ENCODE peak calls at places on chromosomes 4 and X, in six cellular contexts. J is AG04450, Y is endothelial cell of umbilical vein, H is GM23248, E is H9, X is RWPE1. U is an unnamed sample.

GRCh38 chr4:78325244-78326187 is 226.1 kb upstream of the ANXA3 start:
- DNase-seq in J (no peak), Y (no peak), H (peak; percentile 60), E (no peak), X (no peak), U (peak; percentile 3)

GRCh38 chr4:107647591-107647990 is 72.4 kb downstream of the PAPSS1 start:
- DNase-seq in J (no peak), Y (no peak), H (no peak), E (no peak), X (no peak), U (no peak)

GRCh38 chr4:76729991-76730390 is 168.0 kb downstream of the SOWAHB start:
- DNase-seq in J (no peak), Y (no peak), H (peak; percentile 58), E (no peak), X (no peak), U (no peak)

GRCh38 chr4:1967512-1968149 is 41.1 kb downstream of the NELFA start:
- DNase-seq in J (no peak), Y (peak; percentile 16), H (no peak), E (no peak), X (no peak), U (no peak)

GRCh38 chr4:15232725-15233597 is 194.9 kb upstream of the C1QTNF7 start:
- DNase-seq in J (peak; percentile 45), Y (peak; percentile 28), H (peak; percentile 68), E (no peak), X (no peak), U (no peak)

GRCh38 chr4:99630857-99631256 is 26.8 kb downstream of the C4orf54 start:
- DNase-seq in J (no peak), Y (no peak), H (no peak), E (no peak), X (no peak), U (no peak)

GRCh38 chrX:153032397-153033118 is 23.7 kb upstream of the PNMA3 start:
- DNase-seq in J (no peak), Y (peak; percentile 56), H (peak; percentile 74), E (peak; percentile 68), X (peak; percentile 53), U (peak; percentile 60)

GRCh38 chr4:111228874-111229273 is 606.0 kb upstream of the PITX2 start:
- DNase-seq in J (no peak), Y (peak; percentile 21), H (peak; percentile 71), E (no peak), X (no peak), U (no peak)

GRCh38 chr4:153465583-153465921 is 608 bp upstream of the TMEM131L start:
- DNase-seq in J (no peak), Y (peak; percentile 57), H (peak; percentile 75), E (no peak), X (peak; percentile 53), U (peak; percentile 57)

GRCh38 chr4:41505161-41505653 is 32.8 kb upstream of the LIMCH1 start:
- DNase-seq in J (no peak), Y (peak; percentile 30), H (peak; percentile 46), E (no peak), X (no peak), U (no peak)

GRCh38 chr4:8540072-8540471 is 40.1 kb upstream of the GPR78 start:
- DNase-seq in J (no peak), Y (no peak), H (no peak), E (no peak), X (no peak), U (no peak)

GRCh38 chr4:142777045-142777743 is 68.9 kb downstream of the INPP4B start:
- DNase-seq in J (no peak), Y (no peak), H (peak; percentile 7), E (no peak), X (no peak), U (no peak)

GRCh38 chr4:158444621-158445020 is 77.1 kb upstream of the RXFP1 start:
- DNase-seq in J (no peak), Y (no peak), H (peak; percentile 50), E (no peak), X (no peak), U (no peak)

GRCh38 chr4:83716874-83717273 is 181.0 kb downstream of the GPAT3 start:
- DNase-seq in J (no peak), Y (no peak), H (peak; percentile 33), E (no peak), X (no peak), U (no peak)

GRCh38 chr4:21507439-21507838 is 441.1 kb downstream of the KCNIP4 start:
- DNase-seq in J (no peak), Y (peak; percentile 36), H (peak; percentile 40), E (no peak), X (peak; percentile 3), U (peak; percentile 27)

GRCh38 chr4:3462790-3463415 is at the start of gene DOK7:
- DNase-seq in J (no peak), Y (no peak), H (peak; percentile 17), E (no peak), X (no peak), U (no peak)

GRCh38 chr4:3463556-3464348 is 646 bp downstream of the DOK7 start:
- DNase-seq in J (no peak), Y (no peak), H (no peak), E (no peak), X (no peak), U (no peak)

GRCh38 chr4:3462321-3462789 is 751 bp upstream of the DOK7 start:
- DNase-seq in J (no peak), Y (no peak), H (no peak), E (no peak), X (no peak), U (no peak)

GRCh38 chr4:3460926-3461325 is 2.2 kb upstream of the DOK7 start:
- DNase-seq in J (no peak), Y (no peak), H (no peak), E (no peak), X (no peak), U (no peak)

GRCh38 chr4:3461515-3462291 is 1.4 kb upstream of the DOK7 start:
- DNase-seq in J (no peak), Y (peak; percentile 12), H (no peak), E (no peak), X (peak; percentile 66), U (no peak)
- H3K27ac ChIP-seq in J (no peak overlapping the region), Y (no peak overlapping the region), H (no peak overlapping the region), E (no peak overlapping the region), X (peak overlapping the region; percentile 63), U (no peak overlapping the region)

GRCh38 chr4:20254517-20255250 is 3.0 kb downstream of the SLIT2 start:
- DNase-seq in J (no peak), Y (peak; percentile 57), H (peak; percentile 78), E (peak; percentile 44), X (no peak), U (peak; percentile 74)
- H3K27ac ChIP-seq in J (peak overlapping the region; percentile 25), Y (peak overlapping the region; percentile 40), H (peak overlapping the region; percentile 57), E (no peak overlapping the region), X (no peak overlapping the region), U (peak overlapping the region; percentile 69)

DNA sequence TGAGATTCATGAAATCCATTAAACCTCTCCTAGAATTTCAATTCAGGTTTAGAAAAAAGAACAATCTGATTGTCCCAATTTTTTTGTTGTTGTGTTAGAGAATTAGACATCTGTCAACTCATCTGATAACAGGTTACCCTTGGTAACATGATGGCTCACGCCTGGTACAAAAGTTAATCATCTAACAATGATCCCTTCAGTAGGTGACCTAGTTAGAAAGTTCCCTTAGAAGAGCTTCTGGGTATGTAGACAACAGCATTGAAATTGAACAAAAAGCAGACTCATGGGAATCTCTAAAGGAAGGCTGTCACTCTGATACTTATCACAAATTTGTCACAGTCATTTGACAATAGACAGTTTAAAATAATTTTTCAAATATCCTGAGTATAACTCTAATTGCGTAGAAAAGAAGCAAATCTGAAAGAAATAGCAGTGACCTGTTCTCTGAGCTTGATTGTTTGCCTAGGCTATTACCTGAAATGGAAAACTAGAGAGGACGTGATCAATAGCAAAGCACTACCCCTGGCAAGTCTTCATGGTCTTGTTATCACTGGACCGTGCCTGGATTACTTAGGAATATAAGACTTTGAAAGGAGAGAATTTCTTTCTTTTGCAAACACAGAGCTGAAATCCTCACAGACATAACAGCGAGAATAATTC is 880.4 kb upstream of the AGA start:
- DNase-seq in J (no peak), Y (no peak), H (no peak), E (no peak), X (no peak), U (no peak)
- H3K27ac ChIP-seq in J (no peak overlapping the region), Y (no peak overlapping the region), H (no peak overlapping the region), E (no peak overlapping the region), X (no peak overlapping the region), U (no peak overlapping the region)

DNA sequence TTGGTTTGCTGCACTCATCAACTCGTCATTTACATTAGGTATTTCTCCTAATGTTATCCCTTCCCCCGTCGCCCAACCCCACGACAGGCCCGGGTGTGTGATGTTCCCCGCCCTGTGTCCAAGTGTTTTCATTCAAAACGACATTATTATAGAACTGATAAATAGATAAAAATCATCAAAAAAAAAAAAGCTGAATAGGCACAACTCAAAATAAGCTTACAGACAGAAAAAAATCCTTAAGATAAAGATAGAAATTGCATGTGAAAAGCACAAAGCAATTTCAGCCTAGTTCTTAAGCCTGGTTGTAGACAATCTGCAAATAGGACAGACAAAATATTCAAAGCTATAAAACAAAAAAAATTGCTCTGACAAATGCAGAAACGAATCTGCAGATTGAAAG is 142.9 kb upstream of the LNX1 start:
- DNase-seq in J (no peak), Y (no peak), H (no peak), E (no peak), X (no peak), U (no peak)
- H3K27ac ChIP-seq in J (no peak overlapping the region), Y (no peak overlapping the region), H (peak overlapping the region; percentile 90), E (no peak overlapping the region), X (no peak overlapping the region), U (no peak overlapping the region)

U was measured in A673.